ENCODE peak calls at places on chromosomes 13 and 19, in seven cellular contexts. W is HCT116, M is SK-N-SH, C is GM12878, J is HepG2, X is K562, G is H1. Z is an unnamed sample.

GRCh38 chr13:99034333-99035085 is 56.6 kb upstream of the DOCK9 start:
- DNase-seq in C (no peak), J (no peak), M (no peak), W (no peak), G (no peak), X (no peak), Z (no peak)

GRCh38 chr19:46761418-46761831 is 15.2 kb upstream of the STRN4 start:
- DNase-seq in J (peak), M (no peak), C (no peak), G (no peak), X (no peak), W (no peak), Z (no peak)

GRCh38 chr19:14117668-14118164 is at the start of gene PRKACA:
- DNase-seq in W (peak), X (peak), C (peak), M (peak), J (peak), G (peak), Z (peak)

GRCh38 chr13:77429320-77430142 is 102.6 kb upstream of the MYCBP2 start:
- DNase-seq in G (no peak), W (no peak), J (no peak), C (peak), X (no peak), M (no peak), Z (peak)

GRCh38 chr19:46618670-46619231 is 6.1 kb downstream of the PTGIR start:
- DNase-seq in X (no peak), G (no peak), J (no peak), C (peak), M (peak), W (no peak), Z (peak)

GRCh38 chr13:30766957-30767603 is 31.7 kb downstream of the ALOX5AP start:
- DNase-seq in M (no peak), J (no peak), G (no peak), C (peak), X (no peak), W (no peak), Z (no peak)

GRCh38 chr19:48064509-48064908 is 20.6 kb upstream of the CABP5 start:
- DNase-seq in G (peak), W (no peak), C (no peak), X (no peak), M (no peak), J (no peak), Z (no peak)

GRCh38 chr19:52188822-52189744 is 769 bp upstream of the PPP2R1A start:
- DNase-seq in C (no peak), G (peak), W (no peak), M (peak), J (no peak), X (peak), Z (peak)

GRCh38 chr19:16899566-16900075 is 10.8 kb downstream of the F2RL3 start:
- DNase-seq in C (no peak), M (peak), J (peak), G (no peak), X (peak), W (peak), Z (no peak)

GRCh38 chr19:56974554-56975207 is 134.2 kb upstream of the PEG3 start:
- DNase-seq in W (no peak), C (no peak), G (no peak), J (peak), M (no peak), X (no peak), Z (no peak)

GRCh38 chr13:80664930-80665329 is 324.0 kb upstream of the SPRY2 start:
- DNase-seq in C (no peak), X (no peak), G (no peak), J (no peak), M (no peak), W (no peak), Z (no peak)

GRCh38 chr19:58279042-58279924 is 528 bp downstream of the ZNF8 start:
- DNase-seq in X (peak), W (no peak), C (no peak), J (peak), M (peak), G (peak), Z (peak)

GRCh38 chr13:96849091-96849490 is 145.2 kb downstream of the OXGR1 start:
- DNase-seq in W (no peak), M (no peak), C (no peak), J (no peak), G (no peak), X (no peak), Z (no peak)

GRCh38 chr19:13017306-13018036 is 22.2 kb downstream of the NFIX start:
- DNase-seq in X (peak), W (no peak), G (no peak), M (no peak), C (no peak), J (no peak), Z (no peak)

GRCh38 chr19:13018037-13018914 is 23.0 kb downstream of the NFIX start:
- DNase-seq in C (no peak), J (no peak), G (no peak), M (peak), X (peak), W (no peak), Z (peak)

GRCh38 chr19:13019330-13019729 is 24.1 kb downstream of the NFIX start:
- DNase-seq in X (no peak), W (no peak), G (no peak), M (no peak), J (no peak), C (no peak), Z (no peak)

GRCh38 chr19:13022111-13022858 is 27.0 kb downstream of the NFIX start:
- DNase-seq in C (no peak), J (no peak), W (no peak), X (no peak), G (no peak), M (no peak), Z (no peak)

DNA sequence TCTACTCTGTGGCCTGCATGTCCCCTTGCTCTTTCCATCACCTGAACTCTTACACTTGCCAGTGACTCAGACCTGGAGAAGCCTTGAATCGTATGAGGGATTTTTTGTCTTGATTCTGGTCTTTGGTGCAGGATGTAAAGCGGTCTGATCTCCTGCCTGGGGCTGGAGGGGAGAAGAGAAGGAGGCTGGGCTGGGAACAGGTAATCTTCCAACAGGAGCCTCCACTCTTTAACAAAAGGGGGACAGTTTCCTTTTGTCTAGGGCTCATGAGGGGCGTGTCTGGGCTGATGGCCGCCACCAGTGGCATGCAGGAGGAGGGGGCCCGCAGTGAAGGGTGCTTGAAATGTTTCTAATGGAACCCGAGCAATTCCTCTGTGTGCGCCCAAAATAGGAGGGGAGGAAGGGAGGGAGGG is 24.7 kb downstream of the NFIX start:
- DNase-seq in X (no peak), C (no peak), G (peak), M (no peak), W (no peak), J (no peak), Z (no peak)
- TF ChIP-seq JUND in X (no peak), C (no peak), G (no peak), M (no peak), W (no peak), J (no peak), Z (no peak)

DNA sequence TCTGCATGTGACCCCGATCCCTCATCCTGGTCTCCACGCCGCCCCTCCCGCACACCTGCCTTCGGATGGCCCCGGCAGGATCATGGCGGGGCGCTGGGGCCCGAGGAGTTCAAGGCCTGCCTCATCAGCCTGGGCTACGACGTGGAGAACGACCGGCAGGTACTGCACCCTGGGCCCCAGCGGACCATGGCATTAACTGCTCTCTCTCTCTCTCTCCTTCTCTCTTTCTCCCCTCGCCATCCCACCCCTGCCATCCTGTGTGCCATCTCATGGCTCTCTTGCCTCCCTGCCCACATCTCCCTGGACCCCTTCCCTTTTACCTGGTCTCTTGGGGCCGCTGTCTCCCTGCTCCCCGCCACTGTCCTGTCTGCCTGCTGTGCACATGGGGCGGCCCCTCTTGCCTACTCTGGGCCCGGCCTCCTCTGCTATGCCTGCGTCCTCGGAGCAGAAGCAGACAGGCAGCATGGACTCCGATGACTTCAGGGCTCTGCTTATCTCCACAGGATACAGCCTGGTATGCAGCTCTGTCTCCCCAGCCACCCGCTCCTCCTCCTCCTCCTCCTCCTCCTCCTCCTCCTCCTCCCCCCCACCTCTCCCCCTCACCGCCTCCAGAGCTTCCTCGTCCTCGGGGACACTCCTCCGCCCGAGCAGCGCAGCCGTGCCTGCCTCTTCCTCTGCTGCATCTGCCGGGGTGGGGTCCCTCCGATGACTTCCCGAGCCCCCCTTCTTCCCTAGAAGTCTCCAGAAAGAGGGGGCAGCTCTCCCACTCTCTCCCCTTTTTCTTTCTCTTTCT is 16.2 kb downstream of the CAPN12 start:
- DNase-seq in G (no peak), J (no peak), W (no peak), X (peak), C (no peak), M (no peak), Z (no peak)
- TF ChIP-seq JUND in G (no peak), J (no peak), W (no peak), X (peak), C (no peak), M (no peak), Z (no peak)

GRCh38 chr13:43815204-43815603 is 28.4 kb upstream of the ENOX1 start:
- DNase-seq in G (no peak), M (peak), W (no peak), X (no peak), J (no peak), C (no peak), Z (no peak)
- TF ChIP-seq JUND in G (no peak), M (peak), W (peak), X (no peak), J (no peak), C (no peak), Z (no peak)

DNA sequence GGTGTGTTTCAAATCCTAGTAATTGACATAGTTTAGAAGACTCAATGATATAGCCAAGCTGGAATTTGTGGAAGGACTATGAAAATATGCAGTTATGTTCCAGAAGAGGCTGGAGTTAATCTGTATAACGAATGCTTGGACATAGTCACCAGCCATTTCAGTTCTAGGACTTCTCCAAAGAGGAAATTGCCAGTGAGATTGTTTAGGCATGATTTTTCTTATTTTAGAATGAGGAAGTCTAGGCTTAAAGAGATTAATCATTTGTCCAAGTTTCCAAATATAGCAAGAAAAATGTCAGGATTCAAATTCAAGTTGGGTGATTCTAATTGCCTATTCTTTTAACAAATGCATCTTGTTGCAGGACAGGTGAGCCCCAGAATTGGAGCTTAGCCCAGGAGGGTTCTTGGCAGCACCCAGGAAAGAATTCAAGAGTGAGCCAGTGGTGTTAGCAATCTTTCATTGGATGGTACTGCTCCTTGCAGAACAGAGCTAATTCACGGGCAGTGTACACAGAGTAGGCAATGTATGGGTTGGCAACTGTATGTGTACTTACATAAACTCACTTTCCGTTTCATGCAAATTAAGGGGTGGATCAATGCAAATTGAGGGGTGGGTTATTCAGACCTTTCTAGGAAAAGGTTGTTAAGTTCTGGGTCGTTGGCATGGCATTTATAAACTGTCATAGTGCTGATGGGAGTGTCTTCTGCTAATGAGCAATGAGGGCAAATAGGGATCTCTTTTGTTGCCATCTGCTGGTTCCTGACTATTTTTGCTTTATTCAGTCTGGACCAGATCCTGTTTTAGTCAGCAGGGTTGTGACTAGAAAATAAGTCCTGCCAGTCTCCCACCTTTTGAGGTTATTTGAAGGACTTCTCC is 763.2 kb upstream of the SLITRK1 start:
- DNase-seq in J (no peak), M (no peak), G (no peak), X (no peak), C (no peak), W (no peak), Z (peak)
- TF ChIP-seq JUND in J (no peak), M (peak), G (no peak), X (no peak), C (no peak), W (no peak), Z (no peak)

GRCh38 chr13:112959701-112960542 is 9.1 kb upstream of the MCF2L start:
- DNase-seq in C (no peak), W (no peak), X (no peak), G (no peak), J (no peak), M (no peak), Z (no peak)

GRCh38 chr13:112959206-112959605 is 9.8 kb upstream of the MCF2L start:
- DNase-seq in C (no peak), W (no peak), M (no peak), G (no peak), J (peak), X (no peak), Z (no peak)

GRCh38 chr13:112962396-112962795 is 6.6 kb upstream of the MCF2L start:
- DNase-seq in C (no peak), X (no peak), J (no peak), W (no peak), G (no peak), M (no peak), Z (no peak)

GRCh38 chr13:112961457-112962369 is 7.3 kb upstream of the MCF2L start:
- DNase-seq in C (no peak), M (no peak), W (no peak), G (no peak), X (no peak), J (no peak), Z (no peak)

DNA sequence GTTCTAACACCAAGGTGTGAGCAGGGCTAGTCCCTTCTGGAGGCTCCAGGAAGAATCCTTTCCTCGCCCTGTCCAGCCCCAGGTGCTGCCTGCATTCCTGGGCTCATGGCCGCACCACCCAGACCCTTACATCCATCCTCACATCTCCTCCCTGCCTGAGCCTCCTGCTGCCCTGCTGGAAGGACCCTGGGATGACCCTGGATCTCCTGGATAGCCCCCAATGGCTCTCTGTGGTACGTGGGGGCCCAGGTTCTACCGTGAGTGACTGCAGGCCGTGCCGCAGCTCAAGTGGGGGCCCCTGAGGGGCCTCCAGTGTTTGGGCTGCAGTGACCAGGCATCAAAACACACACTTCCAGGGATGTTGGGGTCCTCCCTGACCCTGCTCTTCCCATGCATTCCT is 8.3 kb upstream of the MCF2L start:
- DNase-seq in C (no peak), X (no peak), M (no peak), W (no peak), J (no peak), G (no peak), Z (no peak)
- TF ChIP-seq JUND in C (no peak), X (no peak), M (no peak), W (no peak), J (no peak), G (no peak), Z (no peak)

DNA sequence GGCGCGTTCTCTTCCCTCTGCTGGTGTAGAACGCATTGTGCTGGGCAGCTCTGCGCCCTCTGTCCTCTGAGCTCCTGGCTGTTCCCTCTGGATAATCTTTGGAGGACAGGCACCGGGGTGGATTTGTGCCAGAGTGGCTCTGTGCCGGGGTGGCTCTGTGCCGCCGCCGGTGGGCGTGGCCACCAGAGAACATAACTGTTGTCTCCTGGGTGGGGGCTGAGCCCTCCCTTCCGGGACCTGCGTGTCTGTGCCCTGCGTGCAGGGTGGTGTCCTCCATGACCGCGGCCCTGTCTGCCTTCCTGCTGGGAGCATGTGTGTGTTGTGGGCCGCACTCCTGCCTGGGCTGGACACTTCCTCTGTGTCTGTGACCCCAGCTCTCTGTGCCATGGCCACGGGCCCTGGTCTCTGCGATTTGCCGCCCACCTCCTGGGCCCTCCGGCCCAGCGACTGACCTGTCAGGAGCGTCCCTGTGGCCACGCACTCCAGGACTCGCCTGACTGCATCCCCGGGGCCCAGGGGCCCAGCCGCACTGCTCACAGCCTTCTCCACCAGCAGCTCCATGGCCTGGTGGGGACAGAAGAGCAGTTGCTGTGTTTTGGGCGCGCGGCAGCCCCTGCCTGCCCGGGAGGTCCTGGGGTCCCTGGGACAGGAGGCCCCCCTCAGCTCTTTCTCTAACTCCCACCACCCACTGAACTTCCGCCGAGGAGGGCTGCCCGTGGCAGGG is 22.4 kb upstream of the MATK start:
- DNase-seq in G (no peak), J (no peak), W (no peak), M (no peak), X (no peak), C (no peak), Z (no peak)
- TF ChIP-seq JUND in G (no peak), J (no peak), W (no peak), M (no peak), X (no peak), C (no peak), Z (no peak)

GRCh38 chr19:54573330-54573872 is at the start of gene LILRA2:
- DNase-seq in W (no peak), M (no peak), X (no peak), C (no peak), J (no peak), G (no peak), Z (no peak)
- TF ChIP-seq JUND in W (no peak), M (no peak), X (no peak), C (no peak), J (no peak), G (no peak), Z (no peak)

GRCh38 chr19:10365518-10365917 is 14.9 kb downstream of the TYK2 start:
- DNase-seq in G (no peak), C (no peak), W (no peak), M (no peak), X (no peak), J (no peak), Z (no peak)

GRCh38 chr19:10361569-10362011 is 18.8 kb downstream of the TYK2 start:
- DNase-seq in W (no peak), G (no peak), J (no peak), M (no peak), C (no peak), X (peak), Z (no peak)

GRCh38 chr19:10363789-10364281 is 16.5 kb downstream of the TYK2 start:
- DNase-seq in J (no peak), X (no peak), M (no peak), G (no peak), W (no peak), C (no peak), Z (no peak)

GRCh38 chr19:10362259-10362658 is 18.1 kb downstream of the TYK2 start:
- DNase-seq in W (no peak), C (no peak), G (no peak), M (no peak), J (no peak), X (no peak), Z (no peak)

GRCh38 chr19:10364644-10365043 is 15.7 kb downstream of the TYK2 start:
- DNase-seq in M (no peak), X (no peak), G (no peak), C (no peak), J (no peak), W (no peak), Z (no peak)
- TF ChIP-seq JUND in M (no peak), X (no peak), G (no peak), C (no peak), J (no peak), W (no peak), Z (no peak)

DNA sequence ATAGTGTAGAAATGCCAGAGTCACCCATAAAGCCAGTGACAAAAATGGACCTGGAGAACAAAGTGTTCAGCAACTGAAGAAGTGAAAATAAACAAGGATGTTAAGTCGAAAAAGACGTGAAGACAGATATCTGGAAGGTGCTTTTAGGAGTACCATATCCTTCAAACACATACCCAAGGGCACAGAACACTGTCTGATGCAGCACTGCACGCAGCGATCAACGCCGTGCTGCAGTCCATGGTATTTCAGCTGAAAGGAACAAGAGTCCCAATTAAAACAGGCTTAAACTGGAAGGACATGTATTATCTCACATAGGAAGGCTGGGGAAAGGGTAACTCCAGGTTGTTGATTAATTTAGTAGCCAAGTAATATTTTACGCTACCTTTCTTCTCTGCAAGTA is 108.2 kb downstream of the SGCG start:
- DNase-seq in X (no peak), J (no peak), C (no peak), G (no peak), M (no peak), W (no peak), Z (no peak)
- TF ChIP-seq JUND in X (no peak), J (no peak), C (no peak), G (no peak), M (no peak), W (no peak), Z (no peak)

GRCh38 chr19:55973982-55974381 is 12.6 kb upstream of the NLRP5 start:
- DNase-seq in X (no peak), M (no peak), C (no peak), W (no peak), G (no peak), J (no peak), Z (no peak)
- TF ChIP-seq JUND in X (no peak), M (no peak), C (no peak), W (no peak), G (no peak), J (no peak), Z (no peak)